ENCODE peak calls at places on chromosomes 16 and 17, in four cellular contexts. One of them, this sample, is unnamed.

GRCh38 chr16:35750157-35750689 is 2290.8 kb downstream of the TP53TG3F start:
- DNase-seq in HepG2: no peak
- DNase-seq in A549: no peak
- DNase-seq in K562: no peak
- DNase-seq in this sample: no peak

GRCh38 chr16:50988441-50988840 is 162.6 kb downstream of the SALL1 start:
- DNase-seq in HepG2: no peak
- DNase-seq in A549: no peak
- DNase-seq in K562: no peak
- DNase-seq in this sample: no peak

GRCh38 chr16:68382296-68382718 is 66.0 kb downstream of the SMPD3 start:
- DNase-seq in HepG2: no peak
- DNase-seq in A549: peak
- DNase-seq in K562: no peak
- DNase-seq in this sample: peak

GRCh38 chr17:17613708-17614114 is 22.2 kb upstream of the PEMT start:
- DNase-seq in HepG2: peak
- DNase-seq in A549: peak
- DNase-seq in K562: peak
- DNase-seq in this sample: no peak

GRCh38 chr17:50922107-50922506 is 56.0 kb upstream of the TOB1 start:
- DNase-seq in HepG2: no peak
- DNase-seq in A549: no peak
- DNase-seq in K562: no peak
- DNase-seq in this sample: no peak

GRCh38 chr17:78645421-78646295 is 68.5 kb upstream of the DNAH17 start:
- DNase-seq in HepG2: no peak
- DNase-seq in A549: peak
- DNase-seq in K562: no peak
- DNase-seq in this sample: no peak

GRCh38 chr17:64565563-64565962 is 58.8 kb downstream of the CEP95 start:
- DNase-seq in HepG2: no peak
- DNase-seq in A549: peak
- DNase-seq in K562: no peak
- DNase-seq in this sample: no peak

GRCh38 chr17:38543403-38544174 is 62.2 kb downstream of the SRCIN1 start:
- DNase-seq in HepG2: no peak
- DNase-seq in A549: no peak
- DNase-seq in K562: no peak
- DNase-seq in this sample: peak

GRCh38 chr16:12332553-12332952 is 356.0 kb downstream of the SNX29 start:
- DNase-seq in HepG2: no peak
- DNase-seq in A549: no peak
- DNase-seq in K562: no peak
- DNase-seq in this sample: no peak

GRCh38 chr17:49315974-49316570 is 46.0 kb downstream of the ZNF652 start:
- DNase-seq in HepG2: no peak
- DNase-seq in A549: no peak
- DNase-seq in K562: no peak
- DNase-seq in this sample: no peak

GRCh38 chr16:48168089-48168488 is 12.3 kb upstream of the ABCC12 start:
- DNase-seq in HepG2: no peak
- DNase-seq in A549: no peak
- DNase-seq in K562: no peak
- DNase-seq in this sample: no peak

GRCh38 chr17:76700627-76701470 is 9.9 kb downstream of the MXRA7 start:
- DNase-seq in HepG2: peak
- DNase-seq in A549: no peak
- DNase-seq in K562: no peak
- DNase-seq in this sample: no peak

GRCh38 chr16:79714440-79714839 is 113.9 kb upstream of the MAF start:
- DNase-seq in HepG2: no peak
- DNase-seq in A549: no peak
- DNase-seq in K562: no peak
- DNase-seq in this sample: no peak

GRCh38 chr16:72877374-72878028 is 170.4 kb downstream of the ZFHX3 start:
- DNase-seq in HepG2: peak
- DNase-seq in A549: peak
- DNase-seq in K562: no peak
- DNase-seq in this sample: no peak

GRCh38 chr16:11242658-11243057 is 13.3 kb downstream of the SOCS1 start:
- DNase-seq in HepG2: no peak
- DNase-seq in A549: no peak
- DNase-seq in K562: no peak
- DNase-seq in this sample: no peak

GRCh38 chr17:51362818-51363598 is 102.7 kb downstream of the UTP18 start:
- DNase-seq in HepG2: no peak
- DNase-seq in A549: no peak
- DNase-seq in K562: no peak
- DNase-seq in this sample: no peak

GRCh38 chr16:49835116-49835880 is 20.6 kb downstream of the ZNF423 start:
- DNase-seq in HepG2: no peak
- DNase-seq in A549: no peak
- DNase-seq in K562: no peak
- DNase-seq in this sample: no peak

GRCh38 chr16:28317040-28317880 is 24.9 kb downstream of the SBK1 start:
- DNase-seq in HepG2: peak
- DNase-seq in A549: peak
- DNase-seq in K562: peak
- DNase-seq in this sample: peak

GRCh38 chr17:55783684-55784245 is 32.9 kb downstream of the PCTP start:
- DNase-seq in HepG2: no peak
- DNase-seq in A549: no peak
- DNase-seq in K562: no peak
- DNase-seq in this sample: no peak

GRCh38 chr16:1953734-1954133 is 755 bp downstream of the RPL3L start:
- DNase-seq in HepG2: no peak
- DNase-seq in A549: no peak
- DNase-seq in K562: no peak
- DNase-seq in this sample: no peak

GRCh38 chr16:84829168-84829965 is 9.6 kb downstream of the CRISPLD2 start:
- DNase-seq in HepG2: no peak
- DNase-seq in A549: no peak
- DNase-seq in K562: no peak
- DNase-seq in this sample: no peak

GRCh38 chr17:13181683-13182082 is 163.9 kb upstream of the ELAC2 start:
- DNase-seq in HepG2: no peak
- DNase-seq in A549: no peak
- DNase-seq in K562: no peak
- DNase-seq in this sample: no peak

GRCh38 chr17:82879241-82879640 is 39.4 kb upstream of the ZNF750 start:
- DNase-seq in HepG2: no peak
- DNase-seq in A549: no peak
- DNase-seq in K562: no peak
- DNase-seq in this sample: no peak

GRCh38 chr17:66829386-66829864 is 5.5 kb upstream of the CACNG5 start:
- DNase-seq in HepG2: peak
- DNase-seq in A549: peak
- DNase-seq in K562: peak
- DNase-seq in this sample: peak

GRCh38 chr17:13475574-13476223 is 126.0 kb downstream of the HS3ST3A1 start:
- DNase-seq in HepG2: no peak
- DNase-seq in A549: no peak
- DNase-seq in K562: no peak
- DNase-seq in this sample: no peak

GRCh38 chr16:74035816-74036215 is 260.8 kb upstream of the PSMD7 start:
- DNase-seq in HepG2: peak
- DNase-seq in A549: peak
- DNase-seq in K562: peak
- DNase-seq in this sample: no peak

GRCh38 chr17:8360260-8360659 is 16.2 kb downstream of the KRABD2 start:
- DNase-seq in HepG2: no peak
- DNase-seq in A549: no peak
- DNase-seq in K562: no peak
- DNase-seq in this sample: no peak

GRCh38 chr17:34307110-34307509 is 12.1 kb upstream of the CCL8 start:
- DNase-seq in HepG2: no peak
- DNase-seq in A549: no peak
- DNase-seq in K562: no peak
- DNase-seq in this sample: no peak

DNA sequence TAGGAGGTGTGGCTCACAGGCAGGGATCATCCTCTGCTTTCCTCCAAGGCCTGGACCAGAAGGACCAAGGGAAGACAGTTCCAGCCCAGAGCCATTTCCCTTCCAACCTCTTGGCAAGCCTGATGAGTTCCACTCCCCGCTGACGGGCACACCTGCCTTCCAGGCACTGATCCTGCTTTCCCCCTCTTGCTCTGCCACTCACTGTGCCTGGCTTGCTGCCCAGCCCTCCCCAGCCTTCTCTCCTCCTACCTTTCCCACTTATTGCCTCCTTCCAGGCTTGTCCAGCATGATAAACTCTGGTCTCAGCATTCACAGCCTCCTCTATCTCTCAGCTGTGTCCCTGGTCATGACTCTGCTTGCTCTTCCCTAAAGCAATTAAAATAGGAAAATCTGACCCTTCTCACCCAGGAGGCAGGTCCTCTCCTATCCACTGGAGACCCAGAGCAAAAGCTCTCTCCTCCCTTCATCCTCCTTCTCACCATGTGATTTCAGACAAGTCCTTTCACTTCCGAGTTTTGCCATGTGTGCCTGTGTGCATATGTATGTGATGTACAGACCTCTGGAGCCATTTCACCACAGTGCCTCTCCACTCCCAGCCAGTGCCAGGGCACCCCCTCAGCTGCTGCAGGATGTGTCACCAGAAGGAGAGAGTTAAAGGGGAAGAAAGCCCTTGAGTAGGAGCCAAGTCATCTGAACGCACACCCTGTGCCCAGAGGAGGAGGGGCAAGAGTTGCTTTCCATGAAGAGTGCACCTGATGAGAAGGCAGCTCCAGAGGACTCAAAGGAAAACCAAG is 13.4 kb upstream of the TMEM170A start:
- DNase-seq in HepG2: no peak
- DNase-seq in A549: no peak
- DNase-seq in K562: no peak
- DNase-seq in this sample: no peak
- TF ChIP-seq PHF8 in HepG2: no peak
- TF ChIP-seq PHF8 in A549: no peak
- TF ChIP-seq PHF8 in K562: no peak
- TF ChIP-seq PHF8 in this sample: no peak

DNA sequence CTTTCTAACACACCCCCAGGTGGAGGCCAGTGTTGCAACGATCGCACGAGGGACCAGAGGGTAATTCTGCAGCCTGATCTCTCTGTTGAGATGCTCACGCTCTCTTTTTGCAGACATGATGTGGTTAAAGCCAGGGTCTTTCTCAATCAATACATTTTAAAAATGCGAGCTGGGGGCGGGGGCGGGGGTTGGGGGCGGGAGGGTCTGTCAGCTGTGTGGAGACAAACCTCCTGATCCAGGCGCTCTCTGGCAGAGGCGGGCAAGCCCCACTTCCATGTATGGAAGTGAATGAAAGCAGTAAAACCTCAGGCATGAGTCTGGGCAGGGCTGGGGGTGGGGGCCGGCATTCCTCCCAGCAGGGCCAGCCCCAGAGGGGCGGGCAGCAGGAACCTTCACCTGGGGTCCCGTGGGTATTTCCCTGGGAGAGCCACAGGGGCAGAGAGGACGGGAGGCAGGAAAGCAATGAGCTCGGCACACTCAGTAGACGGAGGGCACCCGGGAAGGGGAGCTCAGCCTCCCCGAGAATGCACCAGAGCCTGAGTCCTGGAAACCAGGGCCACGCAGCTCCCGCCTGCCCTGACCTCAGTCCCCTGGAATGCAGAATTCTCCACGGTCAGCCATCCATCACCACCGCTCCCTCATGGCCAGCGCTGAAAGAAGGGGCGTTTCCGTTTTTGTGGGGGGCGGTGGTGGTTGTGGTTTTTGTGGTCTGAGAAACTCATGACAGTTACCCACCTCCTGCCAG is 28.0 kb downstream of the NXN start:
- DNase-seq in HepG2: peak
- DNase-seq in A549: peak
- DNase-seq in K562: no peak
- DNase-seq in this sample: peak
- TF ChIP-seq EP300 in HepG2: no peak
- TF ChIP-seq EP300 in A549: peak
- TF ChIP-seq EP300 in K562: no peak
- TF ChIP-seq EP300 in this sample: no peak

GRCh38 chr17:81412490-81413093 is 17.3 kb downstream of the BAHCC1 start:
- DNase-seq in HepG2: no peak
- DNase-seq in A549: no peak
- DNase-seq in K562: peak
- DNase-seq in this sample: no peak
- TF ChIP-seq PHF8 in HepG2: no peak
- TF ChIP-seq PHF8 in A549: no peak
- TF ChIP-seq PHF8 in K562: peak
- TF ChIP-seq PHF8 in this sample: no peak

DNA sequence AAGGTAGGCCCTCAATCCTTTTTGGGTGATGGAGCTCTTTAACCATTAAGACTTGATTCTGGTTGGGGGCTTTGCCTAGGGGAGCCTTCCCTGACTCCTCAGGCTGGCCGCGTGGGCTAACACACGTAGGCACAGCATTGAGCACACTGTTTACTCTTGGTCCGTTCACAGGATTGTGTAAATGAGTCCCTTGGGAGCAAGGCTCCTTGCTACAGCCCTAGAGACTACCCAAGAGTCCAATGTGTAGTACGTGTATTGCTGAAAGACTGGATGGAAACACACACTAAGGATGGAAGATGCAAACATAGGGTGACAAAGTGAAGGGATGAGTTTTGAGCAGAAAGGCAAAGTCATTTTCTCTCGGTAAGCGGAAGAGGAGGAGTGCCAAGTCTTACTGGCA is 801 bp upstream of the ITGA2B start:
- DNase-seq in HepG2: no peak
- DNase-seq in A549: no peak
- DNase-seq in K562: no peak
- DNase-seq in this sample: no peak
- TF ChIP-seq EP300 in HepG2: no peak
- TF ChIP-seq EP300 in A549: no peak
- TF ChIP-seq EP300 in K562: no peak
- TF ChIP-seq EP300 in this sample: no peak

DNA sequence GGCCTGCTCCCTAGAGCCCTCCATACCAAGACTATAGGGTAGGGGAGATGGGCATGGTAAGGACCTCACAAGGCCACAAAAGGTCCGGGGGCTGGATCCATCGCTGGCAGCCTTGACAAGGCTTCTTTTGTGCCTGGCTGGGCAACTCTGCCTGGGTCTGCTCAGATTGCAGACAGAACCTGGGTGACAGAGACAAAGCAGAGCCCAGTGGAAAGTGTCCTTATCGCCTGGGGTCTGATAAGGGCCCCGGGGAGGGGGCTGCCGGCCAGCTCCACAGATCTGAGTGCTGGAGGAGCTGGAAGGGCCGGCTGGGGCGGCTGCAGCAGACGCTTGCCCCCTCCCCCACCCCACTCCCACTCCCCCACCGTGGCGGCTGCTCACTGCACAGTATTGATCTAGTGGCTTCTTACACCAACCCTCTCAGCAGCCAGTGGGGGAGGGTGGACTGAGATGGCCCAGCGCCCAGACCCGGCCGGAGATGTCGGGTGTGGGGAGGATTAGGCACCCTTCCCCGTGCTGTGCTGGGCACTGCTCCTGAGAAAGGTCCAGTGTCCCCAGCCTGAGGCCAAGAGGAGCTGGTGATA is 7.2 kb downstream of the MMP15 start:
- DNase-seq in HepG2: no peak
- DNase-seq in A549: no peak
- DNase-seq in K562: peak
- DNase-seq in this sample: no peak
- TF ChIP-seq PHF8 in HepG2: no peak
- TF ChIP-seq PHF8 in A549: no peak
- TF ChIP-seq PHF8 in K562: no peak
- TF ChIP-seq PHF8 in this sample: no peak

This sample was measured in H1.